ENCODE peak calls at places on chromosomes 4 and X, in ten cellular contexts. P, K, Q, L, J, R, F, Z, N and S are unnamed samples.

GRCh38 chr4:137635108-137635507 is 102.8 kb upstream of the PCDH18 start:
- DNase-seq in P (peak; percentile 78), K (no peak), Q (peak; percentile 77), L (no peak), J (no peak), R (no peak), F (no peak), Z (no peak), N (no peak), S (no peak)

GRCh38 chrX:54785901-54786300 is 12.2 kb downstream of the ITIH6 start:
- DNase-seq in P (no peak), K (no peak), Q (peak; percentile 13), L (no peak), J (no peak), R (no peak), F (no peak), Z (no peak), N (no peak), S (no peak)

GRCh38 chrX:2463973-2464676 is 36.7 kb downstream of the DHRSX start:
- DNase-seq in P (no peak), K (no peak), Q (no peak), L (no peak), J (no peak), R (no peak), F (no peak), Z (no peak), N (no peak), S (no peak)

GRCh38 chr4:137393043-137393442 is 139.3 kb downstream of the PCDH18 start:
- DNase-seq in P (no peak), K (no peak), Q (peak; percentile 43), L (no peak), J (peak; percentile 28), R (no peak), F (peak; percentile 21), Z (no peak), N (no peak), S (no peak)

GRCh38 chr4:185305979-185306442 is 89.7 kb downstream of the LRP2BP start:
- DNase-seq in P (peak; percentile 97), K (no peak), Q (peak; percentile 90), L (no peak), J (no peak), R (no peak), F (no peak), Z (no peak), N (no peak), S (no peak)

GRCh38 chrX:9622128-9622527 is 143.5 kb downstream of the GPR143 start:
- DNase-seq in P (no peak), K (no peak), Q (no peak), L (no peak), J (no peak), R (no peak), F (no peak), Z (no peak), N (no peak), S (no peak)

GRCh38 chrX:9739130-9739529 is 26.5 kb downstream of the GPR143 start:
- DNase-seq in P (no peak), K (no peak), Q (no peak), L (no peak), J (no peak), R (no peak), F (no peak), Z (no peak), N (no peak), S (no peak)

GRCh38 chr4:180860136-180860720 is 1383.0 kb upstream of the TENM3 start:
- DNase-seq in P (no peak), K (no peak), Q (no peak), L (no peak), J (no peak), R (no peak), F (no peak), Z (no peak), N (no peak), S (no peak)

GRCh38 chr4:122555216-122555615 is 65.7 kb downstream of the IL21 start:
- DNase-seq in P (no peak), K (no peak), Q (no peak), L (no peak), J (no peak), R (no peak), F (no peak), Z (no peak), N (no peak), S (no peak)

GRCh38 chrX:45801554-45801953 is 600.9 kb upstream of the DIPK2B start:
- DNase-seq in P (peak; percentile 34), K (no peak), Q (peak; percentile 60), L (no peak), J (peak; percentile 10), R (no peak), F (no peak), Z (no peak), N (no peak), S (no peak)

GRCh38 chr4:52983563-52984303 is 121.6 kb downstream of the RASL11B start:
- DNase-seq in P (peak; percentile 68), K (no peak), Q (peak; percentile 78), L (no peak), J (peak; percentile 49), R (peak; percentile 42), F (no peak), Z (no peak), N (no peak), S (no peak)

GRCh38 chr4:3207531-3208037 is 41.4 kb upstream of the MSANTD1 start:
- DNase-seq in P (peak; percentile 15), K (peak; percentile 1), Q (peak; percentile 44), L (no peak), J (peak; percentile 44), R (no peak), F (no peak), Z (no peak), N (no peak), S (no peak)

DNA sequence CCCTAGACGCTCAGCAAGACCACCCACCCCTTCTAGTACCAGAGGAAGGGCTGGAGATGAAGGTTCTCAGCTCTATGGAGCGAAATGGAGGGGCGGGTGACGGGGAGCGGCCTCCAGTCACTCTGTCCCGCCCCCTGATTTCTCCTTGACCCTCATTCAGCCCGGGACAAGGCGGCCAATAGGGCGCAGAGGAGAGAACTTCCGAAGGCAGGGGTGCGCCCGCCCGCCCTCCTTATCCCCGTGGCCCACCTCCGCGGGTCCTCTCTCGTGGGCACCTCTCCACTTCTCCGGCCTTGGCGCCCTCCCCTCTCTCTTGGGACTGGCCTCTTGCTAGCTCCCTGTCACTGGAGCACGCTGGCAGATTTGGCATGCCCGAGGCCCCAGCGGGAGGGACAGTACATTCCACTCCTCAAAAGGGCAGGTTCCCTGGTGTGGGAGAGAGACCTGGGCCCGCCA is 1.1 kb upstream of the SEPTIN6 start:
- DNase-seq in P (no peak), K (peak; percentile 43), Q (no peak), L (no peak), J (peak; percentile 26), R (no peak), F (no peak), Z (no peak), N (no peak), S (no peak)
- H3K4me3 ChIP-seq in P (no peak overlapping the region), K (no peak overlapping the region), Q (no peak overlapping the region), L (peak overlapping the region; percentile 72), J (no peak overlapping the region), R (no peak overlapping the region), F (no peak overlapping the region), Z (peak overlapping the region; percentile 55), N (peak overlapping the region; percentile 77), S (no peak overlapping the region)

GRCh38 chrX:128973033-128973432 is 550.3 kb downstream of the SMARCA1 start:
- DNase-seq in P (no peak), K (no peak), Q (no peak), L (no peak), J (no peak), R (no peak), F (no peak), Z (no peak), N (no peak), S (no peak)

GRCh38 chrX:128975716-128976115 is 547.6 kb downstream of the SMARCA1 start:
- DNase-seq in P (no peak), K (no peak), Q (no peak), L (no peak), J (peak; percentile 41), R (peak; percentile 5), F (no peak), Z (no peak), N (peak; percentile 51), S (peak; percentile 59)
- TF ChIP-seq CTCF in P (peak; percentile 31), K (no peak), Q (peak; percentile 26), L (no peak), J (peak; percentile 56), R (peak; percentile 53), F (no peak), Z (peak; percentile 52), N (peak; percentile 54), S (no peak)

GRCh38 chrX:12770440-12770839 is 20.8 kb upstream of the PRPS2 start:
- DNase-seq in P (peak; percentile 30), K (no peak), Q (peak; percentile 55), L (no peak), J (peak; percentile 42), R (no peak), F (no peak), Z (no peak), N (no peak), S (no peak)

GRCh38 chrX:12771445-12772069 is 19.7 kb upstream of the PRPS2 start:
- DNase-seq in P (peak; percentile 31), K (peak; percentile 47), Q (peak; percentile 16), L (no peak), J (peak; percentile 25), R (peak; percentile 7), F (no peak), Z (peak; percentile 55), N (peak; percentile 63), S (peak; percentile 77)

GRCh38 chrX:12767856-12768255 is 23.4 kb upstream of the PRPS2 start:
- DNase-seq in P (no peak), K (no peak), Q (no peak), L (no peak), J (peak; percentile 47), R (no peak), F (no peak), Z (no peak), N (no peak), S (no peak)
- H3K4me3 ChIP-seq in P (no peak overlapping the region), K (no peak overlapping the region), Q (no peak overlapping the region), L (no peak overlapping the region), J (no peak overlapping the region), R (no peak overlapping the region), F (no peak overlapping the region), Z (no peak overlapping the region), N (no peak overlapping the region), S (no peak overlapping the region)

GRCh38 chr4:982814-983213 is 4.0 kb upstream of the IDUA start:
- DNase-seq in P (no peak), K (no peak), Q (no peak), L (no peak), J (no peak), R (no peak), F (no peak), Z (no peak), N (no peak), S (no peak)

GRCh38 chr4:986949-987688 is at the start of gene IDUA:
- DNase-seq in P (peak; percentile 53), K (peak; percentile 85), Q (peak; percentile 48), L (peak; percentile 50), J (peak; percentile 97), R (peak; percentile 74), F (peak; percentile 82), Z (peak; percentile 91), N (peak; percentile 83), S (peak; percentile 89)

GRCh38 chr4:986428-986948 is 356 bp upstream of the IDUA start:
- DNase-seq in P (no peak), K (no peak), Q (peak; percentile 27), L (no peak), J (peak; percentile 66), R (no peak), F (no peak), Z (no peak), N (no peak), S (no peak)

GRCh38 chr4:984336-985054 is 2.3 kb upstream of the IDUA start:
- DNase-seq in P (no peak), K (no peak), Q (no peak), L (no peak), J (no peak), R (no peak), F (no peak), Z (no peak), N (no peak), S (no peak)

GRCh38 chr4:985123-985830 is 1.6 kb upstream of the IDUA start:
- DNase-seq in P (no peak), K (no peak), Q (no peak), L (no peak), J (no peak), R (peak; percentile 76), F (no peak), Z (peak; percentile 84), N (peak; percentile 88), S (peak; percentile 89)
- TF ChIP-seq CTCF in P (no peak), K (no peak), Q (no peak), L (no peak), J (no peak), R (no peak), F (no peak), Z (no peak), N (no peak), S (no peak)